ENCODE peak calls at places on chromosomes 12 and 14, in eight cellular contexts. O is prostate gland, Z is HCT116, G is ovary, E is suprapubic skin, H is uterus, N is tibial nerve, I is A549. F is an unnamed sample.

GRCh38 chr14:65170768-65171251 is 68.5 kb upstream of the MAX start:
- DNase-seq in O (no peak), Z (no peak), G (no peak), E (no peak), H (no peak), N (no peak), I (peak), F (peak)

GRCh38 chr12:92055877-92056276 is 89.8 kb downstream of the BTG1 start:
- DNase-seq in O (peak), Z (no peak), G (no peak), E (no peak), H (no peak), N (no peak), I (no peak), F (no peak)

GRCh38 chr14:88005978-88006851 is 1.3 kb downstream of the GPR65 start:
- DNase-seq in O (no peak), Z (no peak), G (no peak), E (no peak), H (no peak), N (no peak), I (no peak), F (peak)

GRCh38 chr12:15726029-15726756 is 63.0 kb downstream of the EPS8 start:
- DNase-seq in O (no peak), Z (no peak), G (no peak), E (no peak), H (no peak), N (no peak), I (no peak), F (no peak)

GRCh38 chr12:92987362-92987761 is 58.3 kb upstream of the EEA1 start:
- DNase-seq in O (peak), Z (peak), G (peak), E (no peak), H (no peak), N (peak), I (peak), F (peak)

GRCh38 chr14:49961270-49962222 is 68.7 kb downstream of the ARF6 start:
- DNase-seq in O (peak), Z (no peak), G (no peak), E (no peak), H (no peak), N (no peak), I (no peak), F (no peak)

GRCh38 chr12:18421840-18422239 is 160.5 kb downstream of the PIK3C2G start:
- DNase-seq in O (no peak), Z (no peak), G (no peak), E (no peak), H (no peak), N (no peak), I (no peak), F (no peak)

GRCh38 chr12:85574291-85574690 is 261.9 kb downstream of the RASSF9 start:
- DNase-seq in O (no peak), Z (no peak), G (no peak), E (no peak), H (no peak), N (no peak), I (no peak), F (no peak)

GRCh38 chr12:129911437-129912049 is 7.7 kb upstream of the TMEM132D start:
- DNase-seq in O (peak), Z (no peak), G (no peak), E (no peak), H (no peak), N (no peak), I (peak), F (peak)

GRCh38 chr14:30210630-30211029 is 283.0 kb upstream of the PRKD1 start:
- DNase-seq in O (no peak), Z (no peak), G (no peak), E (no peak), H (no peak), N (no peak), I (no peak), F (no peak)

GRCh38 chr14:51575225-51576111 is 76.2 kb upstream of the FRMD6 start:
- DNase-seq in O (no peak), Z (no peak), G (no peak), E (no peak), H (no peak), N (no peak), I (no peak), F (no peak)

GRCh38 chr14:101954501-101954900 is 9.9 kb upstream of the DYNC1H1 start:
- DNase-seq in O (no peak), Z (no peak), G (no peak), E (no peak), H (no peak), N (no peak), I (no peak), F (no peak)

GRCh38 chr12:69024907-69025306 is 91.9 kb upstream of the CPM start:
- DNase-seq in O (no peak), Z (no peak), G (no peak), E (no peak), H (no peak), N (no peak), I (no peak), F (no peak)

GRCh38 chr14:53187921-53188463 is 34.9 kb upstream of the DDHD1 start:
- DNase-seq in O (no peak), Z (no peak), G (no peak), E (no peak), H (no peak), N (no peak), I (no peak), F (no peak)

GRCh38 chr12:129257526-129257925 is 404.2 kb downstream of the GLT1D1 start:
- DNase-seq in O (no peak), Z (no peak), G (no peak), E (no peak), H (no peak), N (no peak), I (no peak), F (no peak)

GRCh38 chr12:59834659-59835474 is 239.0 kb downstream of the SLC16A7 start:
- DNase-seq in O (no peak), Z (peak), G (no peak), E (no peak), H (no peak), N (peak), I (peak), F (no peak)

GRCh38 chr14:55689971-55690871 is 110.2 kb downstream of the KTN1 start:
- DNase-seq in O (no peak), Z (no peak), G (no peak), E (no peak), H (no peak), N (no peak), I (no peak), F (no peak)

GRCh38 chr14:61452452-61452851 is 131.1 kb downstream of the PRKCH start:
- DNase-seq in O (no peak), Z (no peak), G (no peak), E (no peak), H (no peak), N (no peak), I (no peak), F (no peak)

GRCh38 chr12:76762556-76762955 is 1.4 kb upstream of the ZDHHC17 start:
- DNase-seq in O (no peak), Z (no peak), G (no peak), E (no peak), H (peak), N (no peak), I (no peak), F (no peak)

GRCh38 chr14:88995437-88996198 is 171.2 kb downstream of the TTC8 start:
- DNase-seq in O (no peak), Z (no peak), G (no peak), E (no peak), H (no peak), N (no peak), I (peak), F (no peak)

GRCh38 chr12:93921511-93921910 is 226.9 kb upstream of the PLXNC1 start:
- DNase-seq in O (no peak), Z (no peak), G (no peak), E (no peak), H (no peak), N (no peak), I (peak), F (no peak)

GRCh38 chr12:63790608-63790945 is 10.9 kb downstream of the RXYLT1 start:
- DNase-seq in O (no peak), Z (no peak), G (no peak), E (no peak), H (no peak), N (no peak), I (no peak), F (no peak)

GRCh38 chr14:76465651-76466050 is 89.7 kb downstream of the ESRRB start:
- DNase-seq in O (no peak), Z (no peak), G (no peak), E (no peak), H (no peak), N (no peak), I (no peak), F (no peak)

GRCh38 chr14:54730156-54730961 is 163.4 kb downstream of the SAMD4A start:
- DNase-seq in O (no peak), Z (no peak), G (no peak), E (no peak), H (no peak), N (peak), I (peak), F (no peak)

GRCh38 chr12:104478396-104479140 is 21.8 kb downstream of the CHST11 start:
- DNase-seq in O (no peak), Z (no peak), G (no peak), E (no peak), H (no peak), N (no peak), I (no peak), F (no peak)

GRCh38 chr14:55572578-55572977 is 7.4 kb upstream of the KTN1 start:
- DNase-seq in O (no peak), Z (no peak), G (no peak), E (no peak), H (no peak), N (no peak), I (no peak), F (no peak)

DNA sequence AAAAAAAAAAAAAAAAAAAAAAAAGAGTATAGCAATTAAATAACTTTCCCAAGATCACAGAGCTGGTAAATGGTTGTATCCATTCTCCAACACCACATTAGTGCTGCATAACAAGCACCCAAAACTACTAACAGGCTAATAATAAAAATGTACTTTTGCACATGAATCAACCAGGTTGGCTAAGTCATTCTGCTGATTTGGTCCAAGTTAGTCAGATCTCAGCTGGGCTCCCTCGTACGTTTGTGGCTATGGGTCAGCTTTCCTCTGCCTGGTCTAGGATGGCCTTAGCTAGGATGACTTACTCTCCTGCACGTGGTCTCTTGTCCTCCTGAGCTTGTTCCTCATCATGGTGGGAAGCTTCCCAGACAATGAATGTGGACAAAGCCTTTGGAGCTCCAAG is 7.9 kb upstream of the PLEKHG6 start:
- DNase-seq in O (no peak), Z (no peak), G (no peak), E (no peak), H (no peak), N (no peak), I (no peak), F (no peak)
- H3K27ac ChIP-seq in O (no peak), Z (no peak), G (no peak), E (no peak), H (no peak), N (no peak), I (no peak), F (no peak)

GRCh38 chr12:6328045-6328779 is 13.7 kb downstream of the TNFRSF1A start:
- DNase-seq in O (no peak), Z (no peak), G (peak), E (no peak), H (no peak), N (no peak), I (no peak), F (no peak)
- TF ChIP-seq POLR2A in O (no peak), Z (no peak), G (no peak), E (no peak), H (no peak), N (no peak), I (no peak), F (no peak)

GRCh38 chr12:112401903-112402498 is 7.4 kb downstream of the RPL6 start:
- DNase-seq in O (no peak), Z (no peak), G (no peak), E (no peak), H (no peak), N (no peak), I (no peak), F (no peak)
- H3K27ac ChIP-seq in O (no peak), Z (no peak), G (no peak), E (no peak), H (no peak), N (no peak), I (no peak), F (no peak)

DNA sequence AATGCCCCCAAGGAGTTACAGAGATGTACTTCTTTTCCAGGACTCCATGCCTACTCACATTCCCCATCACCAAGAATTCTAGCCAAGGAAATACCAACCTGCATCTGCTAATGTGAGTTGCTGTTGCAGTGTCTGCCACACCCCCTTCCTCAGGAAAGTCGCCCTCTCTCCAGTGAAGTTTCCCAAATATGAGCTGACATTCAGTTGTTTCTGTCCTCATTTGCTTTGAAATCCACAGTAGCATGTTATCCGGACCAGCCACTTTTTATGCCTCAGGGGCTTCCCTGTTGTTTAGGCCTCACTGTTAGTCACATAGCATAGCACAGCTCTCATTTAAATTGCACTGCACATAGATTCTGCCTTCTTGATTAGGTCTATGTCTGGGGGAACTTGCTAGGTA is 212.4 kb downstream of the EGLN3 start:
- DNase-seq in O (no peak), Z (no peak), G (no peak), E (no peak), H (no peak), N (no peak), I (no peak), F (no peak)
- TF ChIP-seq POLR2A in O (no peak), Z (no peak), G (no peak), E (no peak), H (no peak), N (no peak), I (no peak), F (no peak)

GRCh38 chr12:101375573-101375972 is 32.0 kb downstream of the ARL1 start:
- DNase-seq in O (no peak), Z (no peak), G (no peak), E (no peak), H (no peak), N (no peak), I (no peak), F (no peak)

DNA sequence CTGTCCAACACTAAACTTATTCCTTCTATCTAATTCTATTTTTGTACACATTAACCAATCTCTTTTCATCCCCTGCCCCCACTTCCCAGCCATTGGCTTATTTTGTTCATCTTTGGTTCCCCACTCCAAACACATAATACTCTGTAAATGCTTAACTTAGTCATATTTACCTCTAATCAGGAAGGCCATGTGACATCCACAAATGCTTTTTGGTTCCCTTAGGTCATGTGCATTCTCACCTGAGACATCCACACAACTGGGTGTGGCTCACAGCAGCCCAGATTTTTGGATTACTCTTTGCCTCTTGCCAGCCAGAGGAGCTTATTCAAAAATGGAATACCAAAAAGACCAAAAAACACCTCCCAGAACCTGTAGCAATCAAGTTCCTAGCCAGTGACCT is 28.4 kb downstream of the ARL1 start:
- DNase-seq in O (no peak), Z (no peak), G (no peak), E (no peak), H (no peak), N (no peak), I (no peak), F (no peak)
- H3K27ac ChIP-seq in O (no peak), Z (no peak), G (no peak), E (no peak), H (no peak), N (no peak), I (no peak), F (no peak)

DNA sequence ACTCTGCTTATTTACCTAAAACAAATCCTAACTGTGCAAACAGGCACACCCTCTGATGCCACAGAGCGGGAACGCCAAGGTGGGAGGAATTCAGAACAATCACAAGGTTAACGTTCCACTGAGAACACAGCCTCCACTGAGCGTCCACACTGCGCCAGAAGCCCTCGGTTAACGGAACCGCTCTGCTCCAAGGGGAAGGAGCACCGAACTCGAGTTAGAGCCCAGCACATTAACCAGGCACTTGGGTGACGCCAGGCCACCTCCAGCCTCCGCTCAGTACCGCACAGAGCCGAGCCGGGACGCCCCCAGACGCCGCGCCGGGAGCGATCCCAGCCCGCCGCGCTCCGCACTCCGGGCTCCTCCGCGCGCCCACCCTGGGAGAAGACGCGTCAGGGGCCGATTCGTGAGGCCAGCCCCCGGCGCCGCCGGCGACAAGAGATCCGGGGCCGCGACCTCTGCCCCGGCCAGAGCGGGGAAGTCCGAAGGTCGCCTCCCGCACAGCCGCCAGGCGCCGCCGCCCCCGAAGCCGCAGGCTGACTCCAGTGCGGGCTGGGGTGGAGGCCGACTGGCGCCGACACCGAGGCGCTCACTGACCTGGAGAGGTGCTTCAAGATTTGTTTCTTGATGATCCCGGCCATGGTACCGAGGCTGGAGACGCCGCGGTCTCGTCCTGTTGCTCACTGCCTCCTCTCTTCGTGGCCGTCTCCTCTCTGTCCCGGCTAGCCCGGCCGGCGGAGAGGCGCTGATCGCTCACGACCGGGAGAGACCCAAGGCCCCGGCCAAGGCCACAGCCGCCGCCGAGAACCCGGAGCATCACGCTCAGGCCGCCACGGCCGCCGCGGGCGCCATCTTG is 450 bp downstream of the BLTP3B start:
- DNase-seq in O (peak), Z (no peak), G (peak), E (no peak), H (peak), N (peak), I (peak), F (peak)
- TF ChIP-seq POLR2A in O (peak), Z (peak), G (peak), E (no peak), H (peak), N (peak), I (peak), F (no peak)

GRCh38 chr12:57864811-57865751 is 18.6 kb upstream of the CTDSP2 start:
- DNase-seq in O (peak), Z (peak), G (peak), E (peak), H (peak), N (peak), I (peak), F (peak)
- H3K27ac ChIP-seq in O (peak), Z (peak), G (peak), E (peak), H (peak), N (peak), I (peak), F (peak)

GRCh38 chr12:12881495-12881894 is 9.9 kb upstream of the GPRC5A start:
- DNase-seq in O (no peak), Z (peak), G (no peak), E (no peak), H (no peak), N (no peak), I (peak), F (no peak)
- TF ChIP-seq POLR2A in O (no peak), Z (no peak), G (no peak), E (no peak), H (no peak), N (no peak), I (no peak), F (no peak)

GRCh38 chr14:75046899-75047298 is 4.4 kb downstream of the MLH3 start:
- DNase-seq in O (no peak), Z (no peak), G (no peak), E (no peak), H (no peak), N (no peak), I (no peak), F (no peak)
- H3K27ac ChIP-seq in O (no peak), Z (no peak), G (no peak), E (no peak), H (no peak), N (peak), I (no peak), F (no peak)

DNA sequence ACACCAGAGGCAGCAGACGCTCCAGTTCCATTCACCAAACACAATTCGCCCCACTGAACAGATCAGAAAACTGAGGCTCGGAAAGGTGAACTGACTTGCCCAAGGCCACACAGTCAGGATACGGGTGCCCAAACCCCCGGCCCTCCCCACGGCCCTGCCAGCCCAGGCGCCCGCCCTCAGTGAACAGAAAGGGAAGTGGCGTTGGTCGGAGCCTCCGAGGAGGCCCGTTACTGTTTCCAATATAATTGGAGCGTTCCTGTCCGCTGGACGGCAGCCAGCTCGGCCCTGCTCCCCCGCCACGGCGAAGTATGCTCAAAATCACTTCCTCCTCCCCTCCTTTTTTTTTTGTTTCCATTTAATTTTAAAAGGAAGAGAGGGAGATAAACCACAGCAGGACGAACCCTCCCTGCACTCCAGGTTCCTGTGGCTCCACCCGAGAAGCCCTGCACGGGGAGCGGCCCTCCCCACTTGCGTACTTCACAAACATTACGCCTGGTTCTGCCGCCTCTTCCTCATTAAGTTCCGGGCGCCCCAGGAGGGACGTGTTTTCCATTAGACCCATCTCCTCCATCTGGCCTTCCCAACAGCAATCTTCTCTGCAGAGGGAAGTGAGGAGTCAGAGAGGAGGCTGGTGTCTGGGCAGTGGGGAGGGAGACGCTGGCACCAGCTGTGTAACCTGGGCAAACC is 61.1 kb downstream of the NCOR2 start:
- DNase-seq in O (peak), Z (no peak), G (peak), E (peak), H (peak), N (peak), I (no peak), F (peak)
- TF ChIP-seq POLR2A in O (peak), Z (no peak), G (peak), E (no peak), H (no peak), N (no peak), I (no peak), F (no peak)